ENCODE peak calls at places on chromosomes 6 and 20, in five cellular contexts. B, V, L, Z and X are unnamed samples.

GRCh38 chr20:2387180-2387577 is 6.5 kb downstream of the TGM6 start:
- DNase-seq in B (peak), V (no peak), L (no peak), Z (peak), X (no peak)

GRCh38 chr6:150877928-150878327 is 12.4 kb downstream of the MTHFD1L start:
- DNase-seq in B (no peak), V (no peak), L (no peak), Z (no peak), X (no peak)

GRCh38 chr6:33112148-33112547 is 36.4 kb downstream of the HLA-DPB1 start:
- DNase-seq in B (no peak), V (no peak), L (peak), Z (peak), X (peak)

GRCh38 chr6:47168176-47168575 is 126.0 kb upstream of the ADGRF1 start:
- DNase-seq in B (no peak), V (no peak), L (peak), Z (no peak), X (no peak)

GRCh38 chr6:71288228-71289038 is at the start of gene OGFRL1:
- DNase-seq in B (peak), V (peak), L (peak), Z (peak), X (no peak)

GRCh38 chr20:62636446-62636845 is 5.9 kb upstream of the SLCO4A1 start:
- DNase-seq in B (no peak), V (no peak), L (no peak), Z (no peak), X (no peak)

GRCh38 chr6:125853740-125854139 is 63.0 kb downstream of the NCOA7 start:
- DNase-seq in B (no peak), V (no peak), L (no peak), Z (no peak), X (no peak)

GRCh38 chr6:107682721-107683120 is 141.4 kb downstream of the SCML4 start:
- DNase-seq in B (no peak), V (no peak), L (no peak), Z (no peak), X (no peak)

GRCh38 chr6:36938536-36938935 is 16.0 kb upstream of the PI16 start:
- DNase-seq in B (no peak), V (no peak), L (peak), Z (no peak), X (no peak)

GRCh38 chr20:38728911-38729642 is 4.8 kb downstream of the SLC32A1 start:
- DNase-seq in B (no peak), V (no peak), L (no peak), Z (no peak), X (no peak)

GRCh38 chr6:161393839-161394364 is 120.0 kb upstream of the AGPAT4 start:
- DNase-seq in B (peak), V (peak), L (peak), Z (peak), X (no peak)

GRCh38 chr20:34536798-34537394 is 20.7 kb downstream of the DYNLRB1 start:
- DNase-seq in B (peak), V (no peak), L (no peak), Z (peak), X (no peak)

GRCh38 chr6:152478377-152479010 is 158.7 kb downstream of the SYNE1 start:
- DNase-seq in B (no peak), V (no peak), L (no peak), Z (no peak), X (no peak)

GRCh38 chr6:4344317-4344899 is 209.0 kb upstream of the ECI2 start:
- DNase-seq in B (no peak), V (no peak), L (peak), Z (no peak), X (no peak)

GRCh38 chr20:53847118-53847842 is 223.1 kb downstream of the BCAS1 start:
- DNase-seq in B (no peak), V (no peak), L (no peak), Z (no peak), X (no peak)

GRCh38 chr6:28985396-28986164 is 19.5 kb downstream of the ZNF311 start:
- DNase-seq in B (no peak), V (peak), L (peak), Z (peak), X (peak)

GRCh38 chr6:16969699-16970695 is 131.9 kb upstream of the STMND1 start:
- DNase-seq in B (no peak), V (no peak), L (peak), Z (no peak), X (no peak)

GRCh38 chr6:76230711-76231110 is 158.2 kb upstream of the IMPG1 start:
- DNase-seq in B (no peak), V (no peak), L (no peak), Z (no peak), X (no peak)

GRCh38 chr6:13116155-13116554 is 212.2 kb downstream of the TBC1D7 start:
- DNase-seq in B (no peak), V (no peak), L (no peak), Z (no peak), X (no peak)

GRCh38 chr6:56370591-56371198 is 123.3 kb upstream of the COL21A1 start:
- DNase-seq in B (no peak), V (no peak), L (peak), Z (peak), X (peak)

GRCh38 chr6:43838276-43839036 is 68.4 kb downstream of the VEGFA start:
- DNase-seq in B (no peak), V (peak), L (peak), Z (peak), X (peak)

GRCh38 chr6:79946773-79947190 is 571 bp downstream of the ELOVL4 start:
- DNase-seq in B (peak), V (no peak), L (peak), Z (no peak), X (no peak)

GRCh38 chr20:54132612-54133433 is 41.0 kb downstream of the CYP24A1 start:
- DNase-seq in B (no peak), V (no peak), L (peak), Z (no peak), X (no peak)

GRCh38 chr20:52047811-52048302 is 143.7 kb downstream of the ZFP64 start:
- DNase-seq in B (peak), V (no peak), L (no peak), Z (no peak), X (no peak)

GRCh38 chr20:4112490-4113420 is 97.4 kb upstream of the RNF24 start:
- DNase-seq in B (no peak), V (no peak), L (peak), Z (peak), X (no peak)

GRCh38 chr6:14950103-14950969 is 295.5 kb upstream of the JARID2 start:
- DNase-seq in B (no peak), V (no peak), L (no peak), Z (no peak), X (no peak)

GRCh38 chr6:142885182-142885867 is 59.7 kb downstream of the HIVEP2 start:
- DNase-seq in B (peak), V (no peak), L (peak), Z (peak), X (peak)

GRCh38 chr6:155026366-155027045 is 31.4 kb downstream of the TIAM2 start:
- DNase-seq in B (no peak), V (no peak), L (peak), Z (peak), X (no peak)

GRCh38 chr6:159541296-159541695 is 151.7 kb downstream of the SOD2 start:
- DNase-seq in B (no peak), V (no peak), L (no peak), Z (no peak), X (no peak)

GRCh38 chr20:2798814-2799213 is 1.6 kb downstream of the CPXM1 start:
- DNase-seq in B (no peak), V (no peak), L (no peak), Z (no peak), X (no peak)

GRCh38 chr6:154592199-154592860 is 81.8 kb upstream of the CNKSR3 start:
- DNase-seq in B (no peak), V (no peak), L (no peak), Z (no peak), X (no peak)

GRCh38 chr6:51318674-51319073 is 500.0 kb downstream of the TFAP2B start:
- DNase-seq in B (no peak), V (no peak), L (no peak), Z (no peak), X (no peak)

GRCh38 chr6:117188627-117189201 is 76.6 kb upstream of the VGLL2 start:
- DNase-seq in B (no peak), V (no peak), L (no peak), Z (peak), X (no peak)

GRCh38 chr6:3585320-3585935 is 128.6 kb upstream of the SLC22A23 start:
- DNase-seq in B (no peak), V (no peak), L (peak), Z (peak), X (no peak)

GRCh38 chr20:14948416-14948815 is 611.0 kb upstream of the FLRT3 start:
- DNase-seq in B (no peak), V (no peak), L (no peak), Z (peak), X (no peak)

GRCh38 chr6:167685654-167686053 is 141.1 kb upstream of the AFDN start:
- DNase-seq in B (no peak), V (no peak), L (no peak), Z (peak), X (no peak)

GRCh38 chr6:10310826-10311225 is 104.0 kb downstream of the TFAP2A start:
- DNase-seq in B (no peak), V (no peak), L (no peak), Z (no peak), X (no peak)

GRCh38 chr20:51378171-51378928 is 164.2 kb downstream of the NFATC2 start:
- DNase-seq in B (no peak), V (peak), L (no peak), Z (peak), X (no peak)

GRCh38 chr20:1809121-1809520 is 86.1 kb upstream of the SIRPA start:
- DNase-seq in B (no peak), V (no peak), L (peak), Z (no peak), X (no peak)

GRCh38 chr6:39207421-39208232 is 21.6 kb downstream of the KCNK5 start:
- DNase-seq in B (no peak), V (no peak), L (no peak), Z (no peak), X (no peak)